ENCODE peak calls at places on chromosome 7, in four cellular contexts. One of them, this sample, is unnamed.

GRCh38 chr7:24372973-24373372 is 89.0 kb downstream of the NPY start:
- DNase-seq in osteoblast: no peak
- DNase-seq in effector CD8-positive, alpha-beta T cell: no peak
- DNase-seq in SW480: no peak
- DNase-seq in this sample: no peak

GRCh38 chr7:44853391-44853790 is 5.5 kb upstream of the H2AZ2 start:
- DNase-seq in osteoblast: no peak
- DNase-seq in effector CD8-positive, alpha-beta T cell: no peak
- DNase-seq in SW480: no peak
- DNase-seq in this sample: no peak

GRCh38 chr7:127752829-127753228 is 100.8 kb downstream of the SND1 start:
- DNase-seq in osteoblast: no peak
- DNase-seq in effector CD8-positive, alpha-beta T cell: no peak
- DNase-seq in SW480: no peak
- DNase-seq in this sample: no peak

GRCh38 chr7:50866343-50867047 is 83.8 kb upstream of the GRB10 start:
- DNase-seq in osteoblast: no peak
- DNase-seq in effector CD8-positive, alpha-beta T cell: no peak
- DNase-seq in SW480: no peak
- DNase-seq in this sample: no peak

GRCh38 chr7:90227259-90227658 is 15.7 kb downstream of the STEAP2 start:
- DNase-seq in osteoblast: no peak
- DNase-seq in effector CD8-positive, alpha-beta T cell: no peak
- DNase-seq in SW480: no peak
- DNase-seq in this sample: no peak

GRCh38 chr7:47379629-47380324 is 202.1 kb downstream of the TNS3 start:
- DNase-seq in osteoblast: peak; percentile 90
- DNase-seq in effector CD8-positive, alpha-beta T cell: no peak
- DNase-seq in SW480: peak; percentile 92
- DNase-seq in this sample: peak; percentile 56

GRCh38 chr7:92517626-92518025 is 10.7 kb downstream of the PEX1 start:
- DNase-seq in osteoblast: peak; percentile 39
- DNase-seq in effector CD8-positive, alpha-beta T cell: no peak
- DNase-seq in SW480: no peak
- DNase-seq in this sample: no peak

GRCh38 chr7:33107136-33108066 is 1.8 kb downstream of the RP9 start:
- DNase-seq in osteoblast: no peak
- DNase-seq in effector CD8-positive, alpha-beta T cell: no peak
- DNase-seq in SW480: peak; percentile 80
- DNase-seq in this sample: no peak

GRCh38 chr7:89958525-89959068 is 195.7 kb upstream of the STEAP1 start:
- DNase-seq in osteoblast: no peak
- DNase-seq in effector CD8-positive, alpha-beta T cell: no peak
- DNase-seq in SW480: no peak
- DNase-seq in this sample: no peak

GRCh38 chr7:134891262-134892001 is 94.9 kb upstream of the AGBL3 start:
- DNase-seq in osteoblast: peak; percentile 60
- DNase-seq in effector CD8-positive, alpha-beta T cell: no peak
- DNase-seq in SW480: peak; percentile 98
- DNase-seq in this sample: peak; percentile 77

GRCh38 chr7:143250199-143250598 is 13.0 kb upstream of the GSTK1 start:
- DNase-seq in osteoblast: no peak
- DNase-seq in effector CD8-positive, alpha-beta T cell: no peak
- DNase-seq in SW480: no peak
- DNase-seq in this sample: no peak

GRCh38 chr7:75546272-75547015 is 54.3 kb downstream of the SPDYE5 start:
- DNase-seq in osteoblast: no peak
- DNase-seq in effector CD8-positive, alpha-beta T cell: no peak
- DNase-seq in SW480: no peak
- DNase-seq in this sample: no peak

GRCh38 chr7:91164948-91165845 is 99.0 kb upstream of the FZD1 start:
- DNase-seq in osteoblast: peak; percentile 73
- DNase-seq in effector CD8-positive, alpha-beta T cell: no peak
- DNase-seq in SW480: no peak
- DNase-seq in this sample: no peak

GRCh38 chr7:150936018-150936417 is 42.1 kb downstream of the KCNH2 start:
- DNase-seq in osteoblast: peak; percentile 18
- DNase-seq in effector CD8-positive, alpha-beta T cell: no peak
- DNase-seq in SW480: no peak
- DNase-seq in this sample: peak; percentile 30

GRCh38 chr7:77315102-77315501 is 101.0 kb downstream of the GSAP start:
- DNase-seq in osteoblast: no peak
- DNase-seq in effector CD8-positive, alpha-beta T cell: no peak
- DNase-seq in SW480: no peak
- DNase-seq in this sample: no peak

GRCh38 chr7:93980744-93981479 is 23.2 kb downstream of the BET1 start:
- DNase-seq in osteoblast: no peak
- DNase-seq in effector CD8-positive, alpha-beta T cell: no peak
- DNase-seq in SW480: no peak
- DNase-seq in this sample: no peak

GRCh38 chr7:5695037-5695708 is 86.3 kb downstream of the RNF216 start:
- DNase-seq in osteoblast: no peak
- DNase-seq in effector CD8-positive, alpha-beta T cell: peak; percentile 35
- DNase-seq in SW480: peak; percentile 69
- DNase-seq in this sample: peak; percentile 64

GRCh38 chr7:112346381-112347060 is 103.7 kb upstream of the IFRD1 start:
- DNase-seq in osteoblast: no peak
- DNase-seq in effector CD8-positive, alpha-beta T cell: no peak
- DNase-seq in SW480: no peak
- DNase-seq in this sample: no peak

GRCh38 chr7:21965318-21965717 is 19.6 kb upstream of the CDCA7L start:
- DNase-seq in osteoblast: no peak
- DNase-seq in effector CD8-positive, alpha-beta T cell: no peak
- DNase-seq in SW480: no peak
- DNase-seq in this sample: no peak

GRCh38 chr7:7662527-7662926 is 22.0 kb downstream of the UMAD1 start:
- DNase-seq in osteoblast: no peak
- DNase-seq in effector CD8-positive, alpha-beta T cell: no peak
- DNase-seq in SW480: no peak
- DNase-seq in this sample: no peak

GRCh38 chr7:38211940-38212339 is 33.9 kb downstream of the STARD3NL start:
- DNase-seq in osteoblast: no peak
- DNase-seq in effector CD8-positive, alpha-beta T cell: no peak
- DNase-seq in SW480: no peak
- DNase-seq in this sample: no peak

GRCh38 chr7:4724648-4725013 is 42.5 kb downstream of the FOXK1 start:
- DNase-seq in osteoblast: peak; percentile 88
- DNase-seq in effector CD8-positive, alpha-beta T cell: no peak
- DNase-seq in SW480: no peak
- DNase-seq in this sample: no peak

GRCh38 chr7:1748076-1748750 is 78.1 kb downstream of the ELFN1 start:
- DNase-seq in osteoblast: peak; percentile 73
- DNase-seq in effector CD8-positive, alpha-beta T cell: no peak
- DNase-seq in SW480: peak; percentile 51
- DNase-seq in this sample: no peak